ENCODE peak calls at places on chromosomes 12 and 14, in ten cellular contexts. V, D, G, A, U, S, R, E, P and Q are unnamed samples.

GRCh38 chr12:65084579-65084978 is 36.5 kb downstream of the WIF1 start:
- DNase-seq in V (no peak), D (no peak), G (no peak), A (no peak), U (no peak), S (no peak), R (no peak), E (no peak), P (no peak), Q (no peak)

GRCh38 chr14:34700622-34701130 is 13.7 kb downstream of the CFL2 start:
- DNase-seq in V (no peak), D (no peak), G (no peak), A (no peak), U (no peak), S (no peak), R (no peak), E (no peak), P (no peak), Q (no peak)

GRCh38 chr12:109762673-109763191 is 49.1 kb downstream of the FAM222A start:
- DNase-seq in V (peak; percentile 18), D (no peak), G (no peak), A (no peak), U (no peak), S (no peak), R (no peak), E (no peak), P (no peak), Q (no peak)

GRCh38 chr12:84497819-84498218 is 414.8 kb downstream of the SLC6A15 start:
- DNase-seq in V (no peak), D (no peak), G (no peak), A (no peak), U (peak; percentile 37), S (peak; percentile 42), R (no peak), E (no peak), P (no peak), Q (no peak)

GRCh38 chr12:114396153-114396868 is 9.6 kb downstream of the TBX5 start:
- DNase-seq in V (no peak), D (no peak), G (no peak), A (peak; percentile 8), U (no peak), S (peak; percentile 55), R (peak; percentile 59), E (no peak), P (no peak), Q (no peak)

GRCh38 chr12:58414398-58414871 is 473.1 kb downstream of the ATP23 start:
- DNase-seq in V (no peak), D (peak; percentile 22), G (no peak), A (no peak), U (no peak), S (no peak), R (peak; percentile 89), E (no peak), P (no peak), Q (no peak)

GRCh38 chr12:44616385-44616784 is 259.7 kb downstream of the NELL2 start:
- DNase-seq in V (no peak), D (no peak), G (no peak), A (no peak), U (no peak), S (no peak), R (peak; percentile 18), E (no peak), P (no peak), Q (no peak)

GRCh38 chr14:54794148-54794547 is 108.5 kb downstream of the GCH1 start:
- DNase-seq in V (no peak), D (no peak), G (no peak), A (no peak), U (no peak), S (no peak), R (no peak), E (no peak), P (no peak), Q (no peak)

GRCh38 chr12:52191841-52192791 is at the start of gene KRT80:
- DNase-seq in V (peak; percentile 85), D (peak; percentile 94), G (peak; percentile 76), A (no peak), U (peak; percentile 20), S (no peak), R (peak; percentile 99), E (peak; percentile 81), P (no peak), Q (peak; percentile 92)

DNA sequence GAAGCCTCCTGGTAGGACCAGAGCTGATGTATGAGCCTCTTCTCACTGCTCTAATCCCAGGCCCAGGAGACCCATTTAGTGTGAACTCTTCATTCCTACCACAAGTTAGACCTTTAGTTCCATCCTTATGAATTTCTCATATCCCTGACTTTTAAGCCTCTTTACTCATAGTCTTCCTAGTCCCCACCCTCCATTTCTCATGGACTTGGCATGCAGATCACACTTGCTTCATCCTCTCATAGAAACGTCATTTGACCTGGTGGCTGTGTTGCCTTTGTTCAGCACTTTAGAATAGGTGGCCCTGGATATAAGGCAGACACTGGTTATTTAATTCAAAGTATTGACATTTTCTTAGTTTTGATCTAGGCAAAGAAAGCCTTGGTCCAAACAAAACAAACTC is 99.5 kb downstream of the SLC16A7 start:
- DNase-seq in V (no peak), D (no peak), G (no peak), A (no peak), U (no peak), S (no peak), R (peak; percentile 69), E (no peak), P (no peak), Q (no peak)
- TF ChIP-seq CTCF in V (no peak), D (no peak), G (no peak), A (no peak), U (no peak), S (no peak), R (no peak), E (no peak), P (no peak), Q (no peak)

GRCh38 chr12:16075887-16076286 is 164.8 kb downstream of the DERA start:
- DNase-seq in V (no peak), D (no peak), G (no peak), A (no peak), U (no peak), S (no peak), R (no peak), E (no peak), P (no peak), Q (no peak)

GRCh38 chr12:16076970-16077527 is 165.9 kb downstream of the DERA start:
- DNase-seq in V (no peak), D (peak; percentile 26), G (no peak), A (no peak), U (no peak), S (no peak), R (no peak), E (no peak), P (no peak), Q (no peak)

DNA sequence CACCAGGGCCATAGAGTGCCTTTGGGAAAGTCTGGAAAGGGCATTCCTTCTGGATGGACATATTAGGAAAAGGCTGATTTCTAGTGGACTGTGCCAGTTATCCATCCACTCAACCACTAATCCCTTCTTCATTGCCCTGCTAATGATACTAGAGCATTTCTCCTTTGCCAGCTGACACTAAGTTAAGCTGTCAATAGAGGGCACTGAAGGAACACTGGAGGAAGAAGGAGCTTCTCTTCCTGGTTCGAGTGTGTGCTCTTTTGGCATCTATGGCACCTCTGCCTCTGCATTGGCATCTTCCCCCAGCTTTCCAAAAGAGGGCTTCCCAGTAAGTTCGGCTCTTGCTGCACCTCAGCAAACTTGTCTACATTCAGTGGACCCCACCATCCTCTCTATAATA is 165.4 kb downstream of the DERA start:
- DNase-seq in V (no peak), D (peak; percentile 41), G (no peak), A (peak; percentile 18), U (peak; percentile 64), S (peak; percentile 23), R (peak; percentile 2), E (no peak), P (no peak), Q (peak; percentile 34)
- TF ChIP-seq CTCF in V (no peak), D (peak; percentile 51), G (no peak), A (peak; percentile 39), U (peak; percentile 49), S (peak; percentile 41), R (peak; percentile 41), E (peak; percentile 45), P (peak; percentile 54), Q (peak; percentile 38)

GRCh38 chr14:105944632-105945610 is 418.5 kb downstream of the TMEM121 start:
- DNase-seq in V (peak; percentile 66), D (no peak), G (peak; percentile 22), A (peak; percentile 76), U (peak; percentile 76), S (no peak), R (no peak), E (peak; percentile 46), P (no peak), Q (peak; percentile 85)

GRCh38 chr14:105947599-105947998 is 421.2 kb downstream of the TMEM121 start:
- DNase-seq in V (no peak), D (no peak), G (no peak), A (no peak), U (no peak), S (no peak), R (no peak), E (no peak), P (no peak), Q (no peak)

GRCh38 chr14:105941226-105942166 is 415.1 kb downstream of the TMEM121 start:
- DNase-seq in V (no peak), D (no peak), G (no peak), A (no peak), U (no peak), S (no peak), R (no peak), E (no peak), P (no peak), Q (no peak)

GRCh38 chr14:105943973-105944602 is 417.7 kb downstream of the TMEM121 start:
- DNase-seq in V (no peak), D (no peak), G (no peak), A (no peak), U (no peak), S (no peak), R (no peak), E (no peak), P (no peak), Q (no peak)

DNA sequence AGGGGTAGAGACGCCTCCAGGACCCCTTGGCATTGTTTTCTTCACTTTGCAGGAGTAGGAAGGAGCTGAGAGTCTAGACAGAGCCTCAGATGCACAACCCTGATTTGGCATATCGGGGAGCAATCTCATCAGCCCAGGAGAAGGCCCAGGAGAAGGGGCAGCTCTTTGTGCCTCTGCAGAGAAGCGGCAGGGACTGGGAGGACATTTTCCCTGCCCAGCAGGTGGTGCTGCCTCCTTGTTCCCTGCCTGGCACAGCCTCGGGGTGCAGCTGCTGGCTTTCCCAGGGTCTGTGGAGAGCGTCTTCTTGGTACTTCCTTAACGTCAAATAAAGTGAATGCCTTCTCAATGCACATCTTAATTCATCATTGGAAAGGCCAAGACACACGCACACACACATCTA is 419.5 kb downstream of the TMEM121 start:
- DNase-seq in V (no peak), D (no peak), G (no peak), A (no peak), U (peak; percentile 55), S (no peak), R (no peak), E (no peak), P (no peak), Q (peak; percentile 61)
- TF ChIP-seq CTCF in V (no peak), D (no peak), G (no peak), A (no peak), U (peak; percentile 34), S (no peak), R (no peak), E (peak; percentile 12), P (no peak), Q (no peak)

DNA sequence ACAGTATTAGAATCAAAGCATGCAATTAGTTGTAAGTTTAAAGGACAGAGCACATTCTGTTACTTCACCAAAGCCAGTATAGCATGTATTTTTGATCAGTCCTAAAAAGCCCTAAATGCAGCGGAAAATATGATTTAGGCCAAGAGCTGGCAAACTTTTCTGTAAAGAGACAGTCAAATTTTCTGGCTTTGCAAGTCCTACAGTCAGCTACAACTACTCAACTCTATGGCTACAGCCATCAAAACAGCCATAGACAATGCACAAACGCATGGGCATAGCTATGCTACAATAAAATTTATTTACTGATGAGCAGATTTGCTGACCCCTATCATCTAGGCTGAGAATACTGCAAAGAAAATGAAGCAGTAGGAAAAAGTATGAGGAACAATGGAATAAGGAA is 52.9 kb downstream of the ATXN2 start:
- DNase-seq in V (no peak), D (no peak), G (no peak), A (no peak), U (no peak), S (no peak), R (no peak), E (no peak), P (no peak), Q (no peak)
- TF ChIP-seq CTCF in V (no peak), D (no peak), G (no peak), A (no peak), U (no peak), S (no peak), R (no peak), E (no peak), P (no peak), Q (no peak)